ENCODE peak calls at places on chromosomes 13 and 19, in six cellular contexts. N, Q, D, L, X and Y are unnamed samples.
A peak's percentile ranks its signal among the peaks of the same experiment; 100 is the strongest.

GRCh38 chr13:112475889-112476288 is 99.7 kb downstream of the SPACA7 start:
- DNase-seq in N (no peak), Q (no peak), D (no peak), L (no peak), X (no peak), Y (no peak)

GRCh38 chr13:110368408-110368807 is 61.3 kb downstream of the COL4A2 start:
- DNase-seq in N (no peak), Q (no peak), D (no peak), L (no peak), X (no peak), Y (no peak)

GRCh38 chr13:111902726-111903125 is 164.2 kb upstream of the SOX1 start:
- DNase-seq in N (no peak), Q (no peak), D (peak; percentile 1), L (no peak), X (no peak), Y (no peak)

GRCh38 chr13:37448072-37448471 is 150.5 kb downstream of the POSTN start:
- DNase-seq in N (no peak), Q (no peak), D (no peak), L (no peak), X (no peak), Y (no peak)

GRCh38 chr13:66509176-66509575 is 721.0 kb downstream of the PCDH9 start:
- DNase-seq in N (no peak), Q (no peak), D (no peak), L (no peak), X (no peak), Y (no peak)

GRCh38 chr13:106096661-106097092 is 438.8 kb downstream of the EFNB2 start:
- DNase-seq in N (no peak), Q (no peak), D (no peak), L (no peak), X (no peak), Y (no peak)

GRCh38 chr13:46595918-46596315 is 42.9 kb downstream of the LRCH1 start:
- DNase-seq in N (no peak), Q (no peak), D (no peak), L (no peak), X (no peak), Y (no peak)

GRCh38 chr13:76976488-76976887 is 15.4 kb upstream of the CLN5 start:
- DNase-seq in N (no peak), Q (no peak), D (no peak), L (no peak), X (no peak), Y (no peak)

GRCh38 chr19:57075801-57076492 is 43.8 kb upstream of the USP29 start:
- DNase-seq in N (peak; percentile 30), Q (no peak), D (no peak), L (peak; percentile 2), X (no peak), Y (no peak)

GRCh38 chr19:42122691-42123607 is 9.3 kb downstream of the POU2F2 start:
- DNase-seq in N (no peak), Q (peak; percentile 87), D (no peak), L (no peak), X (peak; percentile 35), Y (no peak)

GRCh38 chr13:43297967-43298366 is 274.6 kb downstream of the DNAJC15 start:
- DNase-seq in N (no peak), Q (no peak), D (no peak), L (no peak), X (no peak), Y (no peak)

GRCh38 chr19:2213799-2214198 is 22.3 kb downstream of the PLEKHJ1 start:
- DNase-seq in N (no peak), Q (no peak), D (no peak), L (peak; percentile 10), X (no peak), Y (no peak)

GRCh38 chr13:92436927-92437326 is 789.7 kb upstream of the GPC6 start:
- DNase-seq in N (no peak), Q (no peak), D (no peak), L (peak; percentile 43), X (no peak), Y (no peak)

GRCh38 chr13:31627097-31627496 is 112.2 kb upstream of the RXFP2 start:
- DNase-seq in N (no peak), Q (no peak), D (no peak), L (no peak), X (no peak), Y (no peak)

GRCh38 chr13:75748874-75749273 is 112.7 kb downstream of the LMO7 start:
- DNase-seq in N (no peak), Q (no peak), D (no peak), L (no peak), X (no peak), Y (no peak)

GRCh38 chr13:24293761-24294160 is 15.6 kb upstream of the C1QTNF9 start:
- DNase-seq in N (no peak), Q (no peak), D (no peak), L (no peak), X (no peak), Y (no peak)

GRCh38 chr19:41223431-41224234 is 4.6 kb downstream of the AXL start:
- DNase-seq in N (no peak), Q (no peak), D (peak; percentile 60), L (no peak), X (no peak), Y (peak; percentile 80)

GRCh38 chr13:79775830-79776229 is 294.9 kb downstream of the NDFIP2 start:
- DNase-seq in N (peak; percentile 22), Q (no peak), D (no peak), L (peak; percentile 8), X (no peak), Y (no peak)

GRCh38 chr13:99436013-99436412 is 65.3 kb upstream of the TM9SF2 start:
- DNase-seq in N (no peak), Q (no peak), D (no peak), L (no peak), X (no peak), Y (no peak)

GRCh38 chr13:23449386-23450162 is 16.1 kb upstream of the SACS start:
- DNase-seq in N (no peak), Q (no peak), D (no peak), L (no peak), X (no peak), Y (no peak)

GRCh38 chr19:1455002-1455335 is 5.0 kb downstream of the APC2 start:
- DNase-seq in N (no peak), Q (no peak), D (no peak), L (no peak), X (no peak), Y (no peak)

GRCh38 chr13:106161186-106161585 is 374.3 kb downstream of the EFNB2 start:
- DNase-seq in N (no peak), Q (no peak), D (no peak), L (no peak), X (no peak), Y (no peak)

GRCh38 chr13:50512602-50513527 is 330.6 kb downstream of the DLEU7 start:
- DNase-seq in N (peak; percentile 16), Q (peak; percentile 26), D (peak; percentile 48), L (no peak), X (peak; percentile 12), Y (no peak)

GRCh38 chr19:44635581-44636438 is 7.9 kb upstream of the PVR start:
- DNase-seq in N (no peak), Q (no peak), D (no peak), L (no peak), X (no peak), Y (no peak)

GRCh38 chr19:7450243-7451223 is 38.3 kb downstream of the PEX11G start:
- DNase-seq in N (no peak), Q (no peak), D (no peak), L (no peak), X (no peak), Y (no peak)

GRCh38 chr19:58569943-58570670 is 3.0 kb downstream of the MZF1 start:
- DNase-seq in N (no peak), Q (no peak), D (peak; percentile 18), L (no peak), X (no peak), Y (no peak)

GRCh38 chr19:7645656-7646425 is 8.9 kb downstream of the STXBP2 start:
- DNase-seq in N (no peak), Q (no peak), D (no peak), L (no peak), X (no peak), Y (no peak)

GRCh38 chr19:41427647-41428480 is 690 bp upstream of the B3GNT8 start:
- DNase-seq in N (peak; percentile 47), Q (peak; percentile 42), D (no peak), L (peak; percentile 62), X (peak; percentile 16), Y (no peak)

GRCh38 chr13:90867336-90867683 is 480.2 kb upstream of the MIR17HG start:
- DNase-seq in N (peak; percentile 2), Q (no peak), D (peak; percentile 68), L (peak; percentile 81), X (no peak), Y (peak; percentile 49)

GRCh38 chr13:98492335-98493034 is 84.4 kb downstream of the STK24 start:
- DNase-seq in N (no peak), Q (no peak), D (no peak), L (no peak), X (no peak), Y (no peak)

GRCh38 chr13:31587696-31588266 is 151.5 kb upstream of the RXFP2 start:
- DNase-seq in N (no peak), Q (no peak), D (no peak), L (no peak), X (no peak), Y (no peak)

GRCh38 chr19:15452111-15453047 is 2.6 kb upstream of the WIZ start:
- DNase-seq in N (peak; percentile 91), Q (no peak), D (peak; percentile 93), L (peak; percentile 45), X (no peak), Y (peak; percentile 56)

GRCh38 chr13:31882794-31883193 is 143.5 kb downstream of the RXFP2 start:
- DNase-seq in N (no peak), Q (no peak), D (no peak), L (no peak), X (no peak), Y (no peak)

GRCh38 chr13:45511310-45512147 is 46.8 kb downstream of the COG3 start:
- DNase-seq in N (peak; percentile 51), Q (peak; percentile 13), D (peak; percentile 33), L (peak; percentile 47), X (no peak), Y (no peak)

GRCh38 chr13:103288114-103288513 is 221.9 kb upstream of the SLC10A2 start:
- DNase-seq in N (no peak), Q (no peak), D (no peak), L (no peak), X (no peak), Y (no peak)

GRCh38 chr13:41577437-41577836 is 120.1 kb downstream of the RGCC start:
- DNase-seq in N (no peak), Q (no peak), D (no peak), L (no peak), X (no peak), Y (no peak)

GRCh38 chr13:106599875-106600797 is 32.2 kb upstream of the ARGLU1 start:
- DNase-seq in N (no peak), Q (no peak), D (no peak), L (no peak), X (no peak), Y (no peak)

GRCh38 chr13:24627090-24627714 is 53.0 kb upstream of the ATP12A start:
- DNase-seq in N (no peak), Q (no peak), D (no peak), L (no peak), X (no peak), Y (no peak)

GRCh38 chr19:1832046-1832663 is 16.1 kb downstream of the REXO1 start:
- DNase-seq in N (no peak), Q (no peak), D (no peak), L (no peak), X (no peak), Y (no peak)